ENCODE peak calls at places on chromosome 10, in seven cellular contexts. L is NCI-H1417; G is stimulated activated CD4-positive, alpha-beta T cell treated with anti-CD3 and anti-CD28 coated beads, Interleukin-2, amount 100 ng/mL, for 24 hours; J is ovary; C is MV-4-11; I is retina; M is WERI-Rb-1. V is an unnamed sample.
A peak's percentile ranks its signal among the peaks of the same experiment; 100 is the strongest.

GRCh38 chr10:43041422-43042342 is 35.2 kb upstream of the RET start:
- DNase-seq in I (no peak), M (no peak), J (no peak), C (no peak), G (no peak), L (no peak), V (no peak)

GRCh38 chr10:12981570-12981969 is 19.9 kb downstream of the CCDC3 start:
- DNase-seq in I (no peak), L (no peak), M (no peak), C (peak; percentile 45), G (no peak), J (no peak), V (no peak)

GRCh38 chr10:11035318-11035920 is 17.7 kb downstream of the CELF2 start:
- DNase-seq in G (no peak), M (no peak), I (no peak), C (no peak), J (no peak), L (no peak), V (no peak)

GRCh38 chr10:128125416-128125943 is 743 bp downstream of the MKI67 start:
- DNase-seq in G (peak; percentile 29), C (no peak), M (peak; percentile 13), J (no peak), L (peak; percentile 39), I (no peak), V (no peak)

GRCh38 chr10:88728107-88728763 is 22.2 kb downstream of the LIPK start:
- DNase-seq in G (peak; percentile 34), L (no peak), C (no peak), I (no peak), M (peak; percentile 61), J (no peak), V (no peak)

GRCh38 chr10:123380491-123381085 is 226.4 kb downstream of the BUB3 start:
- DNase-seq in J (no peak), I (peak; percentile 39), G (no peak), L (peak; percentile 57), C (peak; percentile 62), M (no peak), V (no peak)

GRCh38 chr10:58754419-58755180 is 241.9 kb downstream of the BICC1 start:
- DNase-seq in C (no peak), M (no peak), I (no peak), L (no peak), J (peak; percentile 19), G (no peak), V (no peak)

GRCh38 chr10:114304566-114305421 is 65.7 kb downstream of the VWA2 start:
- DNase-seq in I (peak; percentile 90), M (peak; percentile 69), C (no peak), J (peak; percentile 30), G (peak; percentile 60), L (peak; percentile 82), V (no peak)

GRCh38 chr10:30996481-30996980 is 35.1 kb downstream of the ZNF438 start:
- DNase-seq in L (no peak), C (peak; percentile 12), M (no peak), J (no peak), I (no peak), G (no peak), V (no peak)

GRCh38 chr10:113099431-113100298 is 149.6 kb downstream of the TCF7L2 start:
- DNase-seq in I (peak; percentile 54), G (no peak), J (no peak), L (peak; percentile 11), C (peak; percentile 67), M (no peak), V (no peak)

GRCh38 chr10:78563224-78563764 is 505.5 kb upstream of the ZMIZ1 start:
- DNase-seq in L (no peak), M (no peak), G (no peak), C (no peak), J (no peak), I (no peak), V (no peak)

V was measured in thoracic aorta.